ENCODE peak calls at places on chromosomes 7 and 10, in seven cellular contexts. One of them, this sample, is unnamed.

GRCh38 chr10:79159785-79160184 is 91.0 kb downstream of the ZMIZ1 start:
- DNase-seq in GM06990: no peak
- DNase-seq in CD8-positive, alpha-beta memory T cell: no peak
- DNase-seq in HFF-Myc: no peak
- DNase-seq in AG04450: no peak
- DNase-seq in GM23248: peak; percentile 92
- DNase-seq in DND-41: no peak
- DNase-seq in this sample: no peak

GRCh38 chr10:34641913-34642558 is 173.1 kb downstream of the PARD3 start:
- DNase-seq in GM06990: no peak
- DNase-seq in CD8-positive, alpha-beta memory T cell: no peak
- DNase-seq in HFF-Myc: no peak
- DNase-seq in AG04450: no peak
- DNase-seq in GM23248: no peak
- DNase-seq in DND-41: no peak
- DNase-seq in this sample: no peak

GRCh38 chr10:102595293-102595692 is 49.0 kb upstream of the TRIM8 start:
- DNase-seq in GM06990: no peak
- DNase-seq in CD8-positive, alpha-beta memory T cell: no peak
- DNase-seq in HFF-Myc: no peak
- DNase-seq in AG04450: no peak
- DNase-seq in GM23248: no peak
- DNase-seq in DND-41: no peak
- DNase-seq in this sample: no peak

GRCh38 chr7:138459300-138460175 is 521 bp upstream of the TRIM24 start:
- DNase-seq in GM06990: no peak
- DNase-seq in CD8-positive, alpha-beta memory T cell: peak; percentile 98
- DNase-seq in HFF-Myc: peak; percentile 86
- DNase-seq in AG04450: peak; percentile 95
- DNase-seq in GM23248: peak; percentile 99
- DNase-seq in DND-41: peak; percentile 97
- DNase-seq in this sample: peak; percentile 93

GRCh38 chr10:77234599-77234998 is 403.0 kb downstream of the KCNMA1 start:
- DNase-seq in GM06990: no peak
- DNase-seq in CD8-positive, alpha-beta memory T cell: no peak
- DNase-seq in HFF-Myc: no peak
- DNase-seq in AG04450: no peak
- DNase-seq in GM23248: no peak
- DNase-seq in DND-41: no peak
- DNase-seq in this sample: no peak

GRCh38 chr10:70558871-70559810 is 43.4 kb downstream of the PRF1 start:
- DNase-seq in GM06990: peak; percentile 56
- DNase-seq in CD8-positive, alpha-beta memory T cell: peak; percentile 80
- DNase-seq in HFF-Myc: no peak
- DNase-seq in AG04450: peak; percentile 18
- DNase-seq in GM23248: peak; percentile 57
- DNase-seq in DND-41: peak; percentile 50
- DNase-seq in this sample: no peak

GRCh38 chr7:9983048-9983447 is 990.6 kb upstream of the PHF14 start:
- DNase-seq in GM06990: no peak
- DNase-seq in CD8-positive, alpha-beta memory T cell: no peak
- DNase-seq in HFF-Myc: no peak
- DNase-seq in AG04450: no peak
- DNase-seq in GM23248: no peak
- DNase-seq in DND-41: no peak
- DNase-seq in this sample: no peak

GRCh38 chr7:23018747-23019146 is 4.8 kb upstream of the HYCC1 start:
- DNase-seq in GM06990: no peak
- DNase-seq in CD8-positive, alpha-beta memory T cell: no peak
- DNase-seq in HFF-Myc: no peak
- DNase-seq in AG04450: no peak
- DNase-seq in GM23248: no peak
- DNase-seq in DND-41: no peak
- DNase-seq in this sample: no peak

GRCh38 chr10:122567056-122567660 is 6.6 kb downstream of the DMBT1 start:
- DNase-seq in GM06990: no peak
- DNase-seq in CD8-positive, alpha-beta memory T cell: no peak
- DNase-seq in HFF-Myc: no peak
- DNase-seq in AG04450: no peak
- DNase-seq in GM23248: peak; percentile 42
- DNase-seq in DND-41: peak; percentile 41
- DNase-seq in this sample: no peak

GRCh38 chr7:47952224-47952623 is 4.0 kb upstream of the PKD1L1 start:
- DNase-seq in GM06990: no peak
- DNase-seq in CD8-positive, alpha-beta memory T cell: no peak
- DNase-seq in HFF-Myc: no peak
- DNase-seq in AG04450: no peak
- DNase-seq in GM23248: no peak
- DNase-seq in DND-41: no peak
- DNase-seq in this sample: no peak

GRCh38 chr10:119461380-119461779 is 81.1 kb downstream of the RGS10 start:
- DNase-seq in GM06990: peak; percentile 38
- DNase-seq in CD8-positive, alpha-beta memory T cell: no peak
- DNase-seq in HFF-Myc: no peak
- DNase-seq in AG04450: no peak
- DNase-seq in GM23248: no peak
- DNase-seq in DND-41: no peak
- DNase-seq in this sample: no peak

GRCh38 chr7:134885967-134886352 is 100.3 kb upstream of the AGBL3 start:
- DNase-seq in GM06990: no peak
- DNase-seq in CD8-positive, alpha-beta memory T cell: no peak
- DNase-seq in HFF-Myc: no peak
- DNase-seq in AG04450: peak; percentile 66
- DNase-seq in GM23248: peak; percentile 91
- DNase-seq in DND-41: no peak
- DNase-seq in this sample: peak; percentile 81

GRCh38 chr10:102120987-102121738 is 995 bp upstream of the LDB1 start:
- DNase-seq in GM06990: no peak
- DNase-seq in CD8-positive, alpha-beta memory T cell: peak; percentile 58
- DNase-seq in HFF-Myc: peak; percentile 84
- DNase-seq in AG04450: peak; percentile 84
- DNase-seq in GM23248: peak; percentile 63
- DNase-seq in DND-41: peak; percentile 57
- DNase-seq in this sample: no peak

GRCh38 chr7:150685219-150686029 is at the start of gene GIMAP2:
- DNase-seq in GM06990: peak; percentile 64
- DNase-seq in CD8-positive, alpha-beta memory T cell: peak; percentile 59
- DNase-seq in HFF-Myc: no peak
- DNase-seq in AG04450: no peak
- DNase-seq in GM23248: peak; percentile 38
- DNase-seq in DND-41: peak; percentile 64
- DNase-seq in this sample: no peak

GRCh38 chr7:116547347-116547746 is 22.5 kb downstream of the CAV1 start:
- DNase-seq in GM06990: no peak
- DNase-seq in CD8-positive, alpha-beta memory T cell: no peak
- DNase-seq in HFF-Myc: no peak
- DNase-seq in AG04450: no peak
- DNase-seq in GM23248: peak; percentile 97
- DNase-seq in DND-41: no peak
- DNase-seq in this sample: peak; percentile 68

GRCh38 chr7:11355571-11355970 is 381.9 kb downstream of the PHF14 start:
- DNase-seq in GM06990: no peak
- DNase-seq in CD8-positive, alpha-beta memory T cell: no peak
- DNase-seq in HFF-Myc: no peak
- DNase-seq in AG04450: no peak
- DNase-seq in GM23248: no peak
- DNase-seq in DND-41: no peak
- DNase-seq in this sample: no peak

GRCh38 chr10:51246156-51246555 is 171.9 kb downstream of the PRKG1 start:
- DNase-seq in GM06990: no peak
- DNase-seq in CD8-positive, alpha-beta memory T cell: no peak
- DNase-seq in HFF-Myc: no peak
- DNase-seq in AG04450: no peak
- DNase-seq in GM23248: no peak
- DNase-seq in DND-41: no peak
- DNase-seq in this sample: no peak

GRCh38 chr10:120539076-120539475 is 82.0 kb downstream of the PLPP4 start:
- DNase-seq in GM06990: no peak
- DNase-seq in CD8-positive, alpha-beta memory T cell: no peak
- DNase-seq in HFF-Myc: no peak
- DNase-seq in AG04450: no peak
- DNase-seq in GM23248: no peak
- DNase-seq in DND-41: no peak
- DNase-seq in this sample: no peak

GRCh38 chr10:63614371-63614891 is 93.2 kb downstream of the REEP3 start:
- DNase-seq in GM06990: no peak
- DNase-seq in CD8-positive, alpha-beta memory T cell: no peak
- DNase-seq in HFF-Myc: peak; percentile 57
- DNase-seq in AG04450: no peak
- DNase-seq in GM23248: peak; percentile 44
- DNase-seq in DND-41: no peak
- DNase-seq in this sample: peak; percentile 56

GRCh38 chr7:150420987-150421674 is 29.3 kb upstream of the GIMAP8 start:
- DNase-seq in GM06990: peak; percentile 66
- DNase-seq in CD8-positive, alpha-beta memory T cell: peak; percentile 86
- DNase-seq in HFF-Myc: peak; percentile 66
- DNase-seq in AG04450: peak; percentile 27
- DNase-seq in GM23248: peak; percentile 81
- DNase-seq in DND-41: peak; percentile 87
- DNase-seq in this sample: no peak

GRCh38 chr7:106039486-106040060 is 72.5 kb downstream of the SYPL1 start:
- DNase-seq in GM06990: no peak
- DNase-seq in CD8-positive, alpha-beta memory T cell: no peak
- DNase-seq in HFF-Myc: no peak
- DNase-seq in AG04450: peak; percentile 76
- DNase-seq in GM23248: peak; percentile 89
- DNase-seq in DND-41: no peak
- DNase-seq in this sample: peak; percentile 51

GRCh38 chr7:100965723-100966541 is 3.4 kb upstream of the MUC12 start:
- DNase-seq in GM06990: peak; percentile 80
- DNase-seq in CD8-positive, alpha-beta memory T cell: peak; percentile 74
- DNase-seq in HFF-Myc: no peak
- DNase-seq in AG04450: no peak
- DNase-seq in GM23248: peak; percentile 86
- DNase-seq in DND-41: no peak
- DNase-seq in this sample: no peak

GRCh38 chr10:87603769-87604168 is 55.9 kb upstream of the PAPSS2 start:
- DNase-seq in GM06990: no peak
- DNase-seq in CD8-positive, alpha-beta memory T cell: no peak
- DNase-seq in HFF-Myc: no peak
- DNase-seq in AG04450: no peak
- DNase-seq in GM23248: no peak
- DNase-seq in DND-41: no peak
- DNase-seq in this sample: no peak

GRCh38 chr7:103795787-103796186 is 193.7 kb downstream of the RELN start:
- DNase-seq in GM06990: no peak
- DNase-seq in CD8-positive, alpha-beta memory T cell: no peak
- DNase-seq in HFF-Myc: no peak
- DNase-seq in AG04450: no peak
- DNase-seq in GM23248: no peak
- DNase-seq in DND-41: no peak
- DNase-seq in this sample: no peak

GRCh38 chr10:99784025-99784730 is 1.7 kb downstream of the ABCC2 start:
- DNase-seq in GM06990: no peak
- DNase-seq in CD8-positive, alpha-beta memory T cell: no peak
- DNase-seq in HFF-Myc: no peak
- DNase-seq in AG04450: peak; percentile 59
- DNase-seq in GM23248: peak; percentile 91
- DNase-seq in DND-41: no peak
- DNase-seq in this sample: peak; percentile 72

GRCh38 chr10:102287538-102287937 is 42.2 kb downstream of the GBF1 start:
- DNase-seq in GM06990: no peak
- DNase-seq in CD8-positive, alpha-beta memory T cell: no peak
- DNase-seq in HFF-Myc: no peak
- DNase-seq in AG04450: no peak
- DNase-seq in GM23248: peak; percentile 54
- DNase-seq in DND-41: no peak
- DNase-seq in this sample: no peak

GRCh38 chr7:27510550-27510949 is 152.1 kb downstream of the HIBADH start:
- DNase-seq in GM06990: no peak
- DNase-seq in CD8-positive, alpha-beta memory T cell: no peak
- DNase-seq in HFF-Myc: no peak
- DNase-seq in AG04450: no peak
- DNase-seq in GM23248: no peak
- DNase-seq in DND-41: no peak
- DNase-seq in this sample: no peak

DNA sequence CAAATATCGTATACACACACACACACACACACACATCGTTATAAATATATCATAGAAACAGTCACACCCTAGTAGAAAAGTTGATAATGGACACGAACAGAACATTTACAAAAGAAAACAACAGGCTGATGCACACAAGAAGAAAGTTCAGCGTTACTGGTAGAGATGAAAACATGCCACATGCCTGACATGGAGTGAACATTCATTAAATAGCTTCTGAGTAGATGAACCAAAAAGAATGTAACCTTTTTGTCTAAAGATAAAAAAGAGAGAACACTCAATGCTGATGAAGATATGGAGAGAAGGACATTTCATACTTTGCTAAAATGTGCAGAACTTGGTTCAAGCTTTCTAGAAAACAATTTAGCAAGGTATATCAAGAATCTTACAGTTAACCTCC is 173.4 kb upstream of the KLF14 start:
- DNase-seq in GM06990: no peak
- DNase-seq in CD8-positive, alpha-beta memory T cell: no peak
- DNase-seq in HFF-Myc: no peak
- DNase-seq in AG04450: no peak
- DNase-seq in GM23248: no peak
- DNase-seq in DND-41: no peak
- DNase-seq in this sample: no peak
- H3K4me3 ChIP-seq in GM06990: no peak overlapping the region
- H3K4me3 ChIP-seq in CD8-positive, alpha-beta memory T cell: no peak overlapping the region
- H3K4me3 ChIP-seq in HFF-Myc: peak overlapping the region; percentile 61
- H3K4me3 ChIP-seq in AG04450: peak overlapping the region; percentile 33
- H3K4me3 ChIP-seq in GM23248: peak overlapping the region; percentile 99
- H3K4me3 ChIP-seq in DND-41: no peak overlapping the region
- H3K4me3 ChIP-seq in this sample: no peak overlapping the region

GRCh38 chr10:11407939-11408338 is 203.5 kb downstream of the USP6NL start:
- DNase-seq in GM06990: no peak
- DNase-seq in CD8-positive, alpha-beta memory T cell: no peak
- DNase-seq in HFF-Myc: no peak
- DNase-seq in AG04450: no peak
- DNase-seq in GM23248: no peak
- DNase-seq in DND-41: no peak
- DNase-seq in this sample: no peak
- H3K4me3 ChIP-seq in GM06990: no peak overlapping the region
- H3K4me3 ChIP-seq in CD8-positive, alpha-beta memory T cell: peak overlapping the region; percentile 21
- H3K4me3 ChIP-seq in HFF-Myc: no peak overlapping the region
- H3K4me3 ChIP-seq in AG04450: no peak overlapping the region
- H3K4me3 ChIP-seq in GM23248: no peak overlapping the region
- H3K4me3 ChIP-seq in DND-41: no peak overlapping the region
- H3K4me3 ChIP-seq in this sample: no peak overlapping the region

GRCh38 chr7:44258423-44258760 is 57.6 kb downstream of the YKT6 start:
- DNase-seq in GM06990: no peak
- DNase-seq in CD8-positive, alpha-beta memory T cell: no peak
- DNase-seq in HFF-Myc: no peak
- DNase-seq in AG04450: no peak
- DNase-seq in GM23248: no peak
- DNase-seq in DND-41: no peak
- DNase-seq in this sample: no peak
- H3K4me3 ChIP-seq in GM06990: no peak overlapping the region
- H3K4me3 ChIP-seq in CD8-positive, alpha-beta memory T cell: peak overlapping the region; percentile 41
- H3K4me3 ChIP-seq in HFF-Myc: no peak overlapping the region
- H3K4me3 ChIP-seq in AG04450: no peak overlapping the region
- H3K4me3 ChIP-seq in GM23248: no peak overlapping the region
- H3K4me3 ChIP-seq in DND-41: no peak overlapping the region
- H3K4me3 ChIP-seq in this sample: no peak overlapping the region

GRCh38 chr10:132987671-132988571 is 45.6 kb upstream of the CFAP46 start:
- DNase-seq in GM06990: no peak
- DNase-seq in CD8-positive, alpha-beta memory T cell: no peak
- DNase-seq in HFF-Myc: peak; percentile 92
- DNase-seq in AG04450: peak; percentile 74
- DNase-seq in GM23248: peak; percentile 96
- DNase-seq in DND-41: no peak
- DNase-seq in this sample: peak; percentile 39
- H3K4me3 ChIP-seq in GM06990: no peak overlapping the region
- H3K4me3 ChIP-seq in CD8-positive, alpha-beta memory T cell: no peak overlapping the region
- H3K4me3 ChIP-seq in HFF-Myc: peak overlapping the region; percentile 15
- H3K4me3 ChIP-seq in AG04450: no peak overlapping the region
- H3K4me3 ChIP-seq in GM23248: peak overlapping the region; percentile 69
- H3K4me3 ChIP-seq in DND-41: no peak overlapping the region
- H3K4me3 ChIP-seq in this sample: no peak overlapping the region

GRCh38 chr10:68221196-68221595 is 10.7 kb downstream of the ATOH7 start:
- DNase-seq in GM06990: no peak
- DNase-seq in CD8-positive, alpha-beta memory T cell: no peak
- DNase-seq in HFF-Myc: no peak
- DNase-seq in AG04450: no peak
- DNase-seq in GM23248: peak; percentile 51
- DNase-seq in DND-41: no peak
- DNase-seq in this sample: no peak
- H3K4me3 ChIP-seq in GM06990: no peak overlapping the region
- H3K4me3 ChIP-seq in CD8-positive, alpha-beta memory T cell: no peak overlapping the region
- H3K4me3 ChIP-seq in HFF-Myc: no peak overlapping the region
- H3K4me3 ChIP-seq in AG04450: no peak overlapping the region
- H3K4me3 ChIP-seq in GM23248: no peak overlapping the region
- H3K4me3 ChIP-seq in DND-41: no peak overlapping the region
- H3K4me3 ChIP-seq in this sample: no peak overlapping the region